ENCODE peak calls at places on chromosome 2, in seven cellular contexts. M is pulmonary artery endothelial cell, U is left lung, B is NCI-H345, I is GM10248, K is cerebellum, X is MM.1S. V is an unnamed sample.

GRCh38 chr2:70011335-70011734 is 49.9 kb upstream of the ASPRV1 start:
- DNase-seq in M (no peak), U (no peak), B (no peak), I (no peak), K (no peak), X (no peak), V (no peak)

GRCh38 chr2:11796190-11797171 is 50.0 kb downstream of the LPIN1 start:
- DNase-seq in M (no peak), U (no peak), B (no peak), I (no peak), K (no peak), X (no peak), V (no peak)

GRCh38 chr2:240960309-240960962 is 38.0 kb upstream of the SNED1 start:
- DNase-seq in M (no peak), U (peak; percentile 66), B (no peak), I (no peak), K (no peak), X (no peak), V (peak; percentile 78)

GRCh38 chr2:126802774-126803421 is 95.8 kb upstream of the TEX51 start:
- DNase-seq in M (no peak), U (no peak), B (no peak), I (no peak), K (no peak), X (no peak), V (no peak)

GRCh38 chr2:44936715-44937687 is 4.5 kb upstream of the SIX3 start:
- DNase-seq in M (no peak), U (no peak), B (no peak), I (no peak), K (no peak), X (no peak), V (no peak)

GRCh38 chr2:160394153-160394552 is 99.5 kb downstream of the RBMS1 start:
- DNase-seq in M (no peak), U (no peak), B (no peak), I (peak; percentile 37), K (no peak), X (peak; percentile 81), V (no peak)

GRCh38 chr2:98615481-98615880 is 7.1 kb downstream of the UNC50 start:
- DNase-seq in M (no peak), U (no peak), B (no peak), I (no peak), K (no peak), X (no peak), V (no peak)

GRCh38 chr2:64646007-64646880 is 7.5 kb downstream of the SERTAD2 start:
- DNase-seq in M (no peak), U (peak; percentile 81), B (peak; percentile 83), I (no peak), K (peak; percentile 71), X (peak; percentile 82), V (peak; percentile 89)